ENCODE peak calls at places on chromosomes 5 and 9, in four cellular contexts. K is left colon, G is GM23338, R is HTR-8/SVneo. C is an unnamed sample.

GRCh38 chr9:114855488-114855887 is 49.6 kb upstream of the TNFSF15 start:
- DNase-seq in R (no peak), K (no peak), G (no peak), C (no peak)

GRCh38 chr9:107043886-107044285 is 180.9 kb downstream of the ZNF462 start:
- DNase-seq in K (no peak), G (no peak), R (peak), C (no peak)

GRCh38 chr9:127411122-127411521 is 13.1 kb upstream of the ZNF79 start:
- DNase-seq in G (no peak), R (no peak), K (no peak), C (no peak)

GRCh38 chr5:132747693-132748440 is 641 bp downstream of the CCNI2 start:
- DNase-seq in K (no peak), R (no peak), G (peak), C (peak)

GRCh38 chr9:92983984-92984589 is 36.8 kb downstream of the FGD3 start:
- DNase-seq in G (peak), R (no peak), K (no peak), C (peak)

GRCh38 chr5:128111818-128112448 is 28.4 kb downstream of the SLC12A2 start:
- DNase-seq in G (no peak), K (no peak), R (peak), C (no peak)

GRCh38 chr5:157290981-157291711 is 25.2 kb downstream of the CYFIP2 start:
- DNase-seq in K (peak), R (no peak), G (no peak), C (no peak)

GRCh38 chr9:137277329-137278041 is at the start of gene TOR4A:
- DNase-seq in K (peak), G (peak), R (peak), C (peak)

GRCh38 chr9:105328296-105328695 is 83.8 kb downstream of the SLC44A1 start:
- DNase-seq in G (no peak), R (no peak), K (no peak), C (no peak)

GRCh38 chr9:3794005-3794404 is 268.2 kb upstream of the RFX3 start:
- DNase-seq in R (no peak), K (no peak), G (peak), C (no peak)

GRCh38 chr9:108073823-108074222 is 584.3 kb upstream of the KLF4 start:
- DNase-seq in R (no peak), K (no peak), G (no peak), C (peak)

GRCh38 chr5:127031863-127032232 is 1.5 kb upstream of the MARCHF3 start:
- DNase-seq in R (peak), K (no peak), G (no peak), C (no peak)

GRCh38 chr5:159184858-159185381 is 24.4 kb downstream of the RNF145 start:
- DNase-seq in K (no peak), R (peak), G (no peak), C (no peak)